ENCODE peak calls at places on chromosomes 7 and 10, in five cellular contexts. One of them, this sample, is unnamed.

GRCh38 chr7:116715087-116715486 is 43.1 kb downstream of the MET start:
- DNase-seq in hepatocyte: no peak
- DNase-seq in body of pancreas: no peak
- DNase-seq in right lobe of liver: no peak
- DNase-seq in dorsolateral prefrontal cortex: no peak
- DNase-seq in this sample: no peak

GRCh38 chr10:61628875-61629513 is 33.7 kb upstream of the CABCOCO1 start:
- DNase-seq in hepatocyte: peak
- DNase-seq in body of pancreas: no peak
- DNase-seq in right lobe of liver: no peak
- DNase-seq in dorsolateral prefrontal cortex: no peak
- DNase-seq in this sample: no peak

GRCh38 chr7:4716946-4717694 is 35.0 kb downstream of the FOXK1 start:
- DNase-seq in hepatocyte: no peak
- DNase-seq in body of pancreas: no peak
- DNase-seq in right lobe of liver: no peak
- DNase-seq in dorsolateral prefrontal cortex: peak
- DNase-seq in this sample: no peak

GRCh38 chr10:5833814-5834213 is 20.6 kb upstream of the GDI2 start:
- DNase-seq in hepatocyte: no peak
- DNase-seq in body of pancreas: no peak
- DNase-seq in right lobe of liver: no peak
- DNase-seq in dorsolateral prefrontal cortex: peak
- DNase-seq in this sample: no peak

GRCh38 chr10:89217057-89217990 is 10.2 kb upstream of the CH25H start:
- DNase-seq in hepatocyte: peak
- DNase-seq in body of pancreas: peak
- DNase-seq in right lobe of liver: no peak
- DNase-seq in dorsolateral prefrontal cortex: no peak
- DNase-seq in this sample: peak

GRCh38 chr7:32068411-32068905 is 1.7 kb downstream of the PDE1C start:
- DNase-seq in hepatocyte: no peak
- DNase-seq in body of pancreas: no peak
- DNase-seq in right lobe of liver: no peak
- DNase-seq in dorsolateral prefrontal cortex: no peak
- DNase-seq in this sample: no peak

GRCh38 chr10:110214380-110214826 is 7.0 kb downstream of the MXI1 start:
- DNase-seq in hepatocyte: no peak
- DNase-seq in body of pancreas: peak
- DNase-seq in right lobe of liver: no peak
- DNase-seq in dorsolateral prefrontal cortex: no peak
- DNase-seq in this sample: no peak

GRCh38 chr7:140239653-140239935 is 62.8 kb upstream of the KDM7A start:
- DNase-seq in hepatocyte: no peak
- DNase-seq in body of pancreas: no peak
- DNase-seq in right lobe of liver: no peak
- DNase-seq in dorsolateral prefrontal cortex: no peak
- DNase-seq in this sample: no peak

GRCh38 chr7:139752148-139752547 is 25.6 kb downstream of the HIPK2 start:
- DNase-seq in hepatocyte: no peak
- DNase-seq in body of pancreas: no peak
- DNase-seq in right lobe of liver: no peak
- DNase-seq in dorsolateral prefrontal cortex: no peak
- DNase-seq in this sample: no peak

GRCh38 chr10:23358357-23358756 is 13.8 kb upstream of the C10orf67 start:
- DNase-seq in hepatocyte: no peak
- DNase-seq in body of pancreas: no peak
- DNase-seq in right lobe of liver: no peak
- DNase-seq in dorsolateral prefrontal cortex: no peak
- DNase-seq in this sample: no peak

GRCh38 chr7:127845497-127846214 is 185.6 kb downstream of the LRRC4 start:
- DNase-seq in hepatocyte: no peak
- DNase-seq in body of pancreas: no peak
- DNase-seq in right lobe of liver: no peak
- DNase-seq in dorsolateral prefrontal cortex: no peak
- DNase-seq in this sample: no peak

GRCh38 chr7:92608380-92609322 is 18.5 kb upstream of the FAM133B start:
- DNase-seq in hepatocyte: peak
- DNase-seq in body of pancreas: peak
- DNase-seq in right lobe of liver: peak
- DNase-seq in dorsolateral prefrontal cortex: no peak
- DNase-seq in this sample: no peak

DNA sequence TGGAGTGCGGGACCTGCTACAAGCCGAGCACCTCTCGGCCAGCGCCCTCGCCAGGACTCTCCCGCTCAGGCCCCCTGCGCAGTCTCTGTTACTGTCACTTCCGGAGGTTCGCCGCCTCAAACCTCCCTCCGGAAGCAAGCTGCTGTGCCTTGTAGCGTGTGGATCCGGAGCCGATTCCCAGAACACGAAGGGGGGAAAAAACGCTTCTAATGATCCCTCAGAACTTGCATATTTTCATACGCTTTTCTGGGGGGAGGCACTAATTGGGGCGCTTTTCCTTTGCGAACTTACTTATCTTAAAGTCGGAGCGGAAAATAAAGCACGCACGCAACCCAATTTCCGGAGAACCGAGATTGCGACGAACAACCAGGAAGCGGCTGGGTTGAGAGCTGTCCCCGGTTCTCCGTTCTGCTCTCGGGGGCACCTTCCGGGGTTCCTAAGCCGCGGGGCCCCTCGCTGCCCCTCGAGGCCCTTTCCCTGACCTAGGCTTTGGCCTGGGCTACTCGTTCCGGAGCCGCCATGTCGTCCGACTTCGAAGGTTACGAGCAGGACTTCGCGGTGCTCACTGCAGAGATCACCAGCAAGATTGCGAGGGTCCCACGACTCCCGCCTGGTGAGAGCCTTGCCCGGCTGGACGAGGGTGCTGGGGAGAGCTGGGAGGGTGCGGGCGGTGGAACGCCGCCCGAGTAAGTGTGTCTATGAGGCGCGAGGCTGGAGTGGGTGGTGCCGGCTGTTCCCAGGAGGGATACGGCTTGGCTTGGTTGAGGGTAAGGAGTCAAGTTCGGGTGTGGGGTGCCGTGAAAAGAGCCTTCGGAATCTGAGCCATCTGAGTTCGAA is at the start of the genes VTI1A and ZDHHC6:
- DNase-seq in hepatocyte: peak
- DNase-seq in body of pancreas: peak
- DNase-seq in right lobe of liver: peak
- DNase-seq in dorsolateral prefrontal cortex: peak
- DNase-seq in this sample: peak
- TF ChIP-seq CTCF in hepatocyte: peak
- TF ChIP-seq CTCF in body of pancreas: peak
- TF ChIP-seq CTCF in right lobe of liver: peak
- TF ChIP-seq CTCF in dorsolateral prefrontal cortex: peak
- TF ChIP-seq CTCF in this sample: peak

DNA sequence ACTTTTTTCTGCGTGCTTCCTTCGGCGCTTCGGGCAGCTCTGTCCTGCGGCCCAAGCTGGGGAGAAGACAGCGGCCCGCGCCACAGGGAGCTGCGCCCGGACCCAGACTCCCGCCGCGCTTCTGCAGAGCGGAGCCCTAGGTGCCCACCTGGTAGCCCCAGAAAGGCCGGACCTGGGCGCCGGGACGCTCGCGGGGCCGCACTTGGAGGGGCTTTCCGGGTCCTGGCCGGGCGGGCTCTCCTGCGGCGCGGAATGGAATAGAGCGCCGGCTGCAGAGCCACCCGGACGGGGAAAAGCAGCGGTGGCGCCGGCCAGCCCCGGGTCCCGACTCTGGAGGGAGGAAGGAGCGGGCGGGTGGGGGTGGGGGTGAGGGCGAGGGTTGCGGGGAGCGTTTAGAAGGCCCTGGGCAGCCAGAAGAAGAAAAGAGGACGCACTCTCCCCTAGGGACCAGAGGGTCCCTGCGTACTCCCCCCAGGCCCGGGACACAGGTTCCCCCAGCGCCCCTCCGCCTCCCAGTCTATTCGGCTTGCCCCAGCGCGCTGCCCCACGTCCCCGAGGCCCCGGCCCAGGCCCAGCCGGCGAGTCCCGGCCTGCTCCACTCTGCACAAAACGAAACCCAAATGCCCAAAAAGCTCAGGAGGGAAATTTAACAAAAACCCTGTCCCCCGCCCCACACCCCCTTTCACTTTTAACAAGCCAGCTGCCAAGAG is 4.5 kb downstream of the ZNF503 start:
- DNase-seq in hepatocyte: peak
- DNase-seq in body of pancreas: peak
- DNase-seq in right lobe of liver: peak
- DNase-seq in dorsolateral prefrontal cortex: no peak
- DNase-seq in this sample: peak
- H3K4me3 ChIP-seq in hepatocyte: peak
- H3K4me3 ChIP-seq in body of pancreas: peak
- H3K4me3 ChIP-seq in right lobe of liver: peak
- H3K4me3 ChIP-seq in dorsolateral prefrontal cortex: peak
- H3K4me3 ChIP-seq in this sample: peak

GRCh38 chr10:122939133-122939532 is 14.9 kb downstream of the C10orf88 start:
- DNase-seq in hepatocyte: no peak
- DNase-seq in body of pancreas: no peak
- DNase-seq in right lobe of liver: no peak
- DNase-seq in dorsolateral prefrontal cortex: no peak
- DNase-seq in this sample: no peak
- TF ChIP-seq CTCF in hepatocyte: no peak
- TF ChIP-seq CTCF in body of pancreas: no peak
- TF ChIP-seq CTCF in right lobe of liver: no peak
- TF ChIP-seq CTCF in dorsolateral prefrontal cortex: no peak
- TF ChIP-seq CTCF in this sample: no peak

GRCh38 chr7:23431596-23432284 is 38.6 kb downstream of the IGF2BP3 start:
- DNase-seq in hepatocyte: no peak
- DNase-seq in body of pancreas: no peak
- DNase-seq in right lobe of liver: no peak
- DNase-seq in dorsolateral prefrontal cortex: no peak
- DNase-seq in this sample: no peak

GRCh38 chr7:23426876-23427275 is 43.4 kb downstream of the IGF2BP3 start:
- DNase-seq in hepatocyte: no peak
- DNase-seq in body of pancreas: no peak
- DNase-seq in right lobe of liver: no peak
- DNase-seq in dorsolateral prefrontal cortex: no peak
- DNase-seq in this sample: no peak

GRCh38 chr7:23434147-23434676 is 36.1 kb downstream of the IGF2BP3 start:
- DNase-seq in hepatocyte: no peak
- DNase-seq in body of pancreas: no peak
- DNase-seq in right lobe of liver: no peak
- DNase-seq in dorsolateral prefrontal cortex: no peak
- DNase-seq in this sample: no peak

DNA sequence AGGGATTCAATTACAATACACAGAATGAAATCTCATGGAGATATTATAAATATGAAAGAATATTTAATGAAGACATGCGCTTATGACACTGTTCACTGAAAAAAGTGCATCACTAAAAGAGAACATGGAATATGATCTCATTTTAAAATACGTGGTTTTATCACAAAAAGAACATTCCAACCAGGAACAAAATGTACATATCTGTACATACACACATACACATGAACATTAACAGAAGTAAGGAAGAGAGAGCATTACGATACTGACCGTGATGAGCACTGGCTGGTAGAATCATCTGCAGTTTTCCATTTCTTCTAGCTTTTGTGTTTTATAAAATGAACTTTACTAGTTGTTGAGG is 39.4 kb downstream of the IGF2BP3 start:
- DNase-seq in hepatocyte: no peak
- DNase-seq in body of pancreas: no peak
- DNase-seq in right lobe of liver: no peak
- DNase-seq in dorsolateral prefrontal cortex: no peak
- DNase-seq in this sample: no peak
- H3K4me3 ChIP-seq in hepatocyte: no peak
- H3K4me3 ChIP-seq in body of pancreas: no peak
- H3K4me3 ChIP-seq in right lobe of liver: no peak
- H3K4me3 ChIP-seq in dorsolateral prefrontal cortex: no peak
- H3K4me3 ChIP-seq in this sample: no peak

GRCh38 chr10:4453276-4453675 is 372.7 kb upstream of the AKR1E2 start:
- DNase-seq in hepatocyte: peak
- DNase-seq in body of pancreas: no peak
- DNase-seq in right lobe of liver: no peak
- DNase-seq in dorsolateral prefrontal cortex: no peak
- DNase-seq in this sample: no peak

GRCh38 chr10:4451512-4451911 is 374.5 kb upstream of the AKR1E2 start:
- DNase-seq in hepatocyte: no peak
- DNase-seq in body of pancreas: no peak
- DNase-seq in right lobe of liver: no peak
- DNase-seq in dorsolateral prefrontal cortex: no peak
- DNase-seq in this sample: no peak

GRCh38 chr10:4447977-4448376 is 378.0 kb upstream of the AKR1E2 start:
- DNase-seq in hepatocyte: no peak
- DNase-seq in body of pancreas: no peak
- DNase-seq in right lobe of liver: no peak
- DNase-seq in dorsolateral prefrontal cortex: no peak
- DNase-seq in this sample: no peak

GRCh38 chr10:4450981-4451501 is 375.0 kb upstream of the AKR1E2 start:
- DNase-seq in hepatocyte: no peak
- DNase-seq in body of pancreas: no peak
- DNase-seq in right lobe of liver: no peak
- DNase-seq in dorsolateral prefrontal cortex: no peak
- DNase-seq in this sample: no peak

DNA sequence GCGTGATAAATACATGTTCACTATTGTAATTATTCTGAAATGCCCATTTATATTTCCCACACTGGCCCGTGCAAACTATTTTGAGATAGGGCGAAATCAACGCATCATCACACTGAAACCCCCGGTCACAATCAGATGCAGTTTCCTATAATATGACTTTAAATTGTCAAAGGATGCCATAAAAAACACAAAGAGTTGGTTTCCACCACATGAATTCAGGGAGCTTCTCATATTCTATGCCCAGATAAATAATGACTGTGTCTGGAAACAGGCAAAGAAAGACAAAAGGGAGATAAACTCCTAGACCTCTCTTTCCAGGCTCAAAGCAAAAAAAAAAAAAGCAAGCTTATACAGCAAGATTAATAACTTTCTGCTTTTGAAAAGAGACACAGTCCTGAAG is 375.8 kb upstream of the AKR1E2 start:
- DNase-seq in hepatocyte: no peak
- DNase-seq in body of pancreas: no peak
- DNase-seq in right lobe of liver: no peak
- DNase-seq in dorsolateral prefrontal cortex: no peak
- DNase-seq in this sample: no peak
- TF ChIP-seq CTCF in hepatocyte: no peak
- TF ChIP-seq CTCF in body of pancreas: no peak
- TF ChIP-seq CTCF in right lobe of liver: no peak
- TF ChIP-seq CTCF in dorsolateral prefrontal cortex: no peak
- TF ChIP-seq CTCF in this sample: no peak

GRCh38 chr7:135728136-135728669 is at the start of gene SLC13A4:
- DNase-seq in hepatocyte: no peak
- DNase-seq in body of pancreas: no peak
- DNase-seq in right lobe of liver: no peak
- DNase-seq in dorsolateral prefrontal cortex: no peak
- DNase-seq in this sample: no peak
- H3K4me3 ChIP-seq in hepatocyte: no peak
- H3K4me3 ChIP-seq in body of pancreas: no peak
- H3K4me3 ChIP-seq in right lobe of liver: no peak
- H3K4me3 ChIP-seq in dorsolateral prefrontal cortex: no peak
- H3K4me3 ChIP-seq in this sample: no peak

This sample was measured in left ventricle myocardium inferior.